ENCODE peak calls at places on chromosomes 7 and 10, in six cellular contexts. One of them, this sample, is unnamed.

GRCh38 chr10:127151981-127152699 is 44.3 kb downstream of the INSYN2A start:
- DNase-seq in stimulated activated CD8-positive, alpha-beta memory T cell treated with anti-CD3 and anti-CD28 coated beads, Interleukin-2, amount 100 ng/mL, for 1 hour: no peak
- DNase-seq in GM10248: no peak
- DNase-seq in stimulated activated CD4-positive, alpha-beta T cell treated with anti-CD3 and anti-CD28 coated beads, TNF-alpha, amount 100 ng/mL, for 24 hours: no peak
- DNase-seq in HFF-Myc: no peak
- DNase-seq in hepatocyte: no peak
- DNase-seq in this sample: peak; percentile 51

GRCh38 chr7:80175744-80176143 is 41.1 kb downstream of the GNAI1 start:
- DNase-seq in hepatocyte: no peak
- DNase-seq in stimulated activated CD4-positive, alpha-beta T cell treated with anti-CD3 and anti-CD28 coated beads, TNF-alpha, amount 100 ng/mL, for 24 hours: no peak
- DNase-seq in GM10248: no peak
- DNase-seq in stimulated activated CD8-positive, alpha-beta memory T cell treated with anti-CD3 and anti-CD28 coated beads, Interleukin-2, amount 100 ng/mL, for 1 hour: no peak
- DNase-seq in HFF-Myc: no peak
- DNase-seq in this sample: no peak

GRCh38 chr10:5470062-5470751 is 29.2 kb downstream of the CALML5 start:
- DNase-seq in HFF-Myc: no peak
- DNase-seq in GM10248: no peak
- DNase-seq in hepatocyte: no peak
- DNase-seq in stimulated activated CD8-positive, alpha-beta memory T cell treated with anti-CD3 and anti-CD28 coated beads, Interleukin-2, amount 100 ng/mL, for 1 hour: no peak
- DNase-seq in stimulated activated CD4-positive, alpha-beta T cell treated with anti-CD3 and anti-CD28 coated beads, TNF-alpha, amount 100 ng/mL, for 24 hours: no peak
- DNase-seq in this sample: no peak

GRCh38 chr7:95646350-95646749 is 50.0 kb upstream of the PDK4 start:
- DNase-seq in stimulated activated CD8-positive, alpha-beta memory T cell treated with anti-CD3 and anti-CD28 coated beads, Interleukin-2, amount 100 ng/mL, for 1 hour: no peak
- DNase-seq in GM10248: no peak
- DNase-seq in hepatocyte: peak; percentile 31
- DNase-seq in HFF-Myc: no peak
- DNase-seq in stimulated activated CD4-positive, alpha-beta T cell treated with anti-CD3 and anti-CD28 coated beads, TNF-alpha, amount 100 ng/mL, for 24 hours: no peak
- DNase-seq in this sample: no peak

GRCh38 chr10:25336330-25336729 is 161.5 kb downstream of the GPR158 start:
- DNase-seq in stimulated activated CD4-positive, alpha-beta T cell treated with anti-CD3 and anti-CD28 coated beads, TNF-alpha, amount 100 ng/mL, for 24 hours: no peak
- DNase-seq in GM10248: no peak
- DNase-seq in HFF-Myc: no peak
- DNase-seq in stimulated activated CD8-positive, alpha-beta memory T cell treated with anti-CD3 and anti-CD28 coated beads, Interleukin-2, amount 100 ng/mL, for 1 hour: no peak
- DNase-seq in hepatocyte: no peak
- DNase-seq in this sample: no peak

GRCh38 chr10:91389636-91390512 is 20.3 kb upstream of the HECTD2 start:
- DNase-seq in HFF-Myc: no peak
- DNase-seq in stimulated activated CD4-positive, alpha-beta T cell treated with anti-CD3 and anti-CD28 coated beads, TNF-alpha, amount 100 ng/mL, for 24 hours: no peak
- DNase-seq in stimulated activated CD8-positive, alpha-beta memory T cell treated with anti-CD3 and anti-CD28 coated beads, Interleukin-2, amount 100 ng/mL, for 1 hour: no peak
- DNase-seq in GM10248: peak; percentile 33
- DNase-seq in hepatocyte: peak; percentile 86
- DNase-seq in this sample: no peak

GRCh38 chr10:73763343-73763742 is 18.5 kb upstream of the CHCHD1 start:
- DNase-seq in stimulated activated CD4-positive, alpha-beta T cell treated with anti-CD3 and anti-CD28 coated beads, TNF-alpha, amount 100 ng/mL, for 24 hours: no peak
- DNase-seq in HFF-Myc: no peak
- DNase-seq in stimulated activated CD8-positive, alpha-beta memory T cell treated with anti-CD3 and anti-CD28 coated beads, Interleukin-2, amount 100 ng/mL, for 1 hour: no peak
- DNase-seq in hepatocyte: no peak
- DNase-seq in GM10248: no peak
- DNase-seq in this sample: no peak

GRCh38 chr10:106981461-106981850 is 183.1 kb downstream of the SORCS1 start:
- DNase-seq in HFF-Myc: no peak
- DNase-seq in GM10248: no peak
- DNase-seq in stimulated activated CD4-positive, alpha-beta T cell treated with anti-CD3 and anti-CD28 coated beads, TNF-alpha, amount 100 ng/mL, for 24 hours: no peak
- DNase-seq in hepatocyte: no peak
- DNase-seq in stimulated activated CD8-positive, alpha-beta memory T cell treated with anti-CD3 and anti-CD28 coated beads, Interleukin-2, amount 100 ng/mL, for 1 hour: no peak
- DNase-seq in this sample: no peak

GRCh38 chr10:4384254-4384653 is 441.8 kb upstream of the AKR1E2 start:
- DNase-seq in stimulated activated CD4-positive, alpha-beta T cell treated with anti-CD3 and anti-CD28 coated beads, TNF-alpha, amount 100 ng/mL, for 24 hours: no peak
- DNase-seq in stimulated activated CD8-positive, alpha-beta memory T cell treated with anti-CD3 and anti-CD28 coated beads, Interleukin-2, amount 100 ng/mL, for 1 hour: no peak
- DNase-seq in hepatocyte: no peak
- DNase-seq in HFF-Myc: no peak
- DNase-seq in GM10248: no peak
- DNase-seq in this sample: no peak

GRCh38 chr10:119412244-119412750 is 130.2 kb downstream of the RGS10 start:
- DNase-seq in stimulated activated CD4-positive, alpha-beta T cell treated with anti-CD3 and anti-CD28 coated beads, TNF-alpha, amount 100 ng/mL, for 24 hours: no peak
- DNase-seq in GM10248: no peak
- DNase-seq in HFF-Myc: peak; percentile 50
- DNase-seq in stimulated activated CD8-positive, alpha-beta memory T cell treated with anti-CD3 and anti-CD28 coated beads, Interleukin-2, amount 100 ng/mL, for 1 hour: no peak
- DNase-seq in hepatocyte: no peak
- DNase-seq in this sample: no peak

GRCh38 chr7:234712-235553 is 42.6 kb downstream of the FAM20C start:
- DNase-seq in hepatocyte: peak; percentile 49
- DNase-seq in GM10248: no peak
- DNase-seq in HFF-Myc: no peak
- DNase-seq in stimulated activated CD4-positive, alpha-beta T cell treated with anti-CD3 and anti-CD28 coated beads, TNF-alpha, amount 100 ng/mL, for 24 hours: no peak
- DNase-seq in stimulated activated CD8-positive, alpha-beta memory T cell treated with anti-CD3 and anti-CD28 coated beads, Interleukin-2, amount 100 ng/mL, for 1 hour: no peak
- DNase-seq in this sample: peak; percentile 8

GRCh38 chr10:66882271-66882670 is 43.6 kb upstream of the LRRTM3 start:
- DNase-seq in hepatocyte: no peak
- DNase-seq in stimulated activated CD4-positive, alpha-beta T cell treated with anti-CD3 and anti-CD28 coated beads, TNF-alpha, amount 100 ng/mL, for 24 hours: no peak
- DNase-seq in stimulated activated CD8-positive, alpha-beta memory T cell treated with anti-CD3 and anti-CD28 coated beads, Interleukin-2, amount 100 ng/mL, for 1 hour: no peak
- DNase-seq in HFF-Myc: no peak
- DNase-seq in GM10248: no peak
- DNase-seq in this sample: no peak

GRCh38 chr10:13909911-13910617 is 323.3 kb downstream of the PRPF18 start:
- DNase-seq in stimulated activated CD8-positive, alpha-beta memory T cell treated with anti-CD3 and anti-CD28 coated beads, Interleukin-2, amount 100 ng/mL, for 1 hour: no peak
- DNase-seq in hepatocyte: no peak
- DNase-seq in GM10248: no peak
- DNase-seq in HFF-Myc: no peak
- DNase-seq in stimulated activated CD4-positive, alpha-beta T cell treated with anti-CD3 and anti-CD28 coated beads, TNF-alpha, amount 100 ng/mL, for 24 hours: no peak
- DNase-seq in this sample: no peak

GRCh38 chr7:7736671-7737070 is 18.3 kb upstream of the RPA3 start:
- DNase-seq in stimulated activated CD8-positive, alpha-beta memory T cell treated with anti-CD3 and anti-CD28 coated beads, Interleukin-2, amount 100 ng/mL, for 1 hour: no peak
- DNase-seq in GM10248: no peak
- DNase-seq in HFF-Myc: no peak
- DNase-seq in hepatocyte: no peak
- DNase-seq in stimulated activated CD4-positive, alpha-beta T cell treated with anti-CD3 and anti-CD28 coated beads, TNF-alpha, amount 100 ng/mL, for 24 hours: no peak
- DNase-seq in this sample: no peak

GRCh38 chr7:18960735-18961134 is 156.7 kb downstream of the TWIST1 start:
- DNase-seq in stimulated activated CD4-positive, alpha-beta T cell treated with anti-CD3 and anti-CD28 coated beads, TNF-alpha, amount 100 ng/mL, for 24 hours: no peak
- DNase-seq in stimulated activated CD8-positive, alpha-beta memory T cell treated with anti-CD3 and anti-CD28 coated beads, Interleukin-2, amount 100 ng/mL, for 1 hour: no peak
- DNase-seq in HFF-Myc: no peak
- DNase-seq in GM10248: no peak
- DNase-seq in hepatocyte: no peak
- DNase-seq in this sample: no peak

GRCh38 chr7:28958235-28958945 is at the start of gene TRIL:
- DNase-seq in stimulated activated CD8-positive, alpha-beta memory T cell treated with anti-CD3 and anti-CD28 coated beads, Interleukin-2, amount 100 ng/mL, for 1 hour: no peak
- DNase-seq in HFF-Myc: no peak
- DNase-seq in hepatocyte: peak; percentile 79
- DNase-seq in stimulated activated CD4-positive, alpha-beta T cell treated with anti-CD3 and anti-CD28 coated beads, TNF-alpha, amount 100 ng/mL, for 24 hours: no peak
- DNase-seq in GM10248: peak; percentile 16
- DNase-seq in this sample: no peak

GRCh38 chr7:148697256-148697841 is 1.4 kb upstream of the CUL1 start:
- DNase-seq in hepatocyte: no peak
- DNase-seq in stimulated activated CD4-positive, alpha-beta T cell treated with anti-CD3 and anti-CD28 coated beads, TNF-alpha, amount 100 ng/mL, for 24 hours: peak; percentile 48
- DNase-seq in HFF-Myc: peak; percentile 69
- DNase-seq in stimulated activated CD8-positive, alpha-beta memory T cell treated with anti-CD3 and anti-CD28 coated beads, Interleukin-2, amount 100 ng/mL, for 1 hour: no peak
- DNase-seq in GM10248: no peak
- DNase-seq in this sample: no peak

GRCh38 chr7:80324032-80324431 is 187.8 kb downstream of the GNAT3 start:
- DNase-seq in hepatocyte: no peak
- DNase-seq in HFF-Myc: peak; percentile 43
- DNase-seq in stimulated activated CD4-positive, alpha-beta T cell treated with anti-CD3 and anti-CD28 coated beads, TNF-alpha, amount 100 ng/mL, for 24 hours: no peak
- DNase-seq in stimulated activated CD8-positive, alpha-beta memory T cell treated with anti-CD3 and anti-CD28 coated beads, Interleukin-2, amount 100 ng/mL, for 1 hour: no peak
- DNase-seq in GM10248: no peak
- DNase-seq in this sample: peak; percentile 76

GRCh38 chr7:44291733-44292395 is 33.5 kb downstream of the CAMK2B start:
- DNase-seq in HFF-Myc: no peak
- DNase-seq in stimulated activated CD4-positive, alpha-beta T cell treated with anti-CD3 and anti-CD28 coated beads, TNF-alpha, amount 100 ng/mL, for 24 hours: no peak
- DNase-seq in GM10248: no peak
- DNase-seq in stimulated activated CD8-positive, alpha-beta memory T cell treated with anti-CD3 and anti-CD28 coated beads, Interleukin-2, amount 100 ng/mL, for 1 hour: no peak
- DNase-seq in hepatocyte: peak; percentile 1
- DNase-seq in this sample: no peak

GRCh38 chr10:11330383-11331020 is 280.9 kb downstream of the USP6NL start:
- DNase-seq in stimulated activated CD8-positive, alpha-beta memory T cell treated with anti-CD3 and anti-CD28 coated beads, Interleukin-2, amount 100 ng/mL, for 1 hour: no peak
- DNase-seq in hepatocyte: no peak
- DNase-seq in stimulated activated CD4-positive, alpha-beta T cell treated with anti-CD3 and anti-CD28 coated beads, TNF-alpha, amount 100 ng/mL, for 24 hours: no peak
- DNase-seq in HFF-Myc: peak; percentile 45
- DNase-seq in GM10248: no peak
- DNase-seq in this sample: no peak

GRCh38 chr7:96800824-96801223 is 91.2 kb upstream of the SEM1 start:
- DNase-seq in stimulated activated CD8-positive, alpha-beta memory T cell treated with anti-CD3 and anti-CD28 coated beads, Interleukin-2, amount 100 ng/mL, for 1 hour: no peak
- DNase-seq in hepatocyte: no peak
- DNase-seq in stimulated activated CD4-positive, alpha-beta T cell treated with anti-CD3 and anti-CD28 coated beads, TNF-alpha, amount 100 ng/mL, for 24 hours: no peak
- DNase-seq in HFF-Myc: no peak
- DNase-seq in GM10248: no peak
- DNase-seq in this sample: peak; percentile 37

GRCh38 chr7:133303372-133303771 is 50.5 kb downstream of the EXOC4 start:
- DNase-seq in GM10248: no peak
- DNase-seq in stimulated activated CD8-positive, alpha-beta memory T cell treated with anti-CD3 and anti-CD28 coated beads, Interleukin-2, amount 100 ng/mL, for 1 hour: no peak
- DNase-seq in hepatocyte: no peak
- DNase-seq in stimulated activated CD4-positive, alpha-beta T cell treated with anti-CD3 and anti-CD28 coated beads, TNF-alpha, amount 100 ng/mL, for 24 hours: no peak
- DNase-seq in HFF-Myc: no peak
- DNase-seq in this sample: no peak

GRCh38 chr10:68871105-68871711 is 29.9 kb upstream of the DDX50 start:
- DNase-seq in hepatocyte: peak; percentile 46
- DNase-seq in GM10248: no peak
- DNase-seq in stimulated activated CD8-positive, alpha-beta memory T cell treated with anti-CD3 and anti-CD28 coated beads, Interleukin-2, amount 100 ng/mL, for 1 hour: no peak
- DNase-seq in HFF-Myc: no peak
- DNase-seq in stimulated activated CD4-positive, alpha-beta T cell treated with anti-CD3 and anti-CD28 coated beads, TNF-alpha, amount 100 ng/mL, for 24 hours: no peak
- DNase-seq in this sample: no peak